ENCODE peak calls at places on chromosomes 16 and 17, in ten cellular contexts. M, J, D, W, G, A, C, L, Y and T are unnamed samples.

GRCh38 chr16:89012622-89012995 is 35.6 kb upstream of the CBFA2T3 start:
- DNase-seq in M (no peak), Y (peak), J (no peak), L (no peak), G (no peak), D (peak), A (no peak), C (no peak), W (no peak), T (no peak)

GRCh38 chr17:3750926-3751325 is 27.2 kb downstream of the HASPIN start:
- DNase-seq in W (no peak), A (no peak), Y (no peak), G (no peak), C (no peak), L (no peak), D (no peak), M (no peak), J (no peak), T (no peak)

GRCh38 chr16:2532494-2533141 is 1.4 kb upstream of the CEMP1 start:
- DNase-seq in A (peak), J (peak), D (peak), L (peak), W (peak), M (no peak), Y (peak), C (peak), G (no peak), T (no peak)

GRCh38 chr16:48596326-48596725 is 13.7 kb downstream of the N4BP1 start:
- DNase-seq in A (no peak), L (no peak), M (no peak), Y (no peak), W (no peak), G (no peak), C (no peak), J (no peak), D (no peak), T (no peak)

GRCh38 chr17:10777131-10777805 is 26.6 kb downstream of the TMEM238L start:
- DNase-seq in L (no peak), A (no peak), W (peak), D (no peak), J (no peak), Y (no peak), G (no peak), M (no peak), C (no peak), T (no peak)

GRCh38 chr17:6327007-6327406 is 107.9 kb downstream of the AIPL1 start:
- DNase-seq in G (no peak), D (no peak), A (no peak), C (no peak), L (no peak), J (no peak), Y (no peak), W (no peak), M (no peak), T (no peak)

GRCh38 chr16:70715860-70716357 is 30.1 kb upstream of the MTSS2 start:
- DNase-seq in D (no peak), C (peak), A (no peak), J (peak), G (no peak), M (peak), Y (no peak), W (no peak), L (no peak), T (no peak)

GRCh38 chr17:8494506-8495111 is 58.9 kb downstream of the NDEL1 start:
- DNase-seq in C (no peak), L (no peak), A (no peak), W (no peak), M (no peak), G (no peak), J (no peak), D (no peak), Y (no peak), T (no peak)

GRCh38 chr17:75738218-75738802 is 17.1 kb downstream of the ITGB4 start:
- DNase-seq in C (peak), J (no peak), Y (no peak), M (no peak), D (peak), A (no peak), L (no peak), W (no peak), G (no peak), T (no peak)

GRCh38 chr17:39663688-39664580 is 1.2 kb upstream of the TCAP start:
- DNase-seq in G (no peak), D (peak), J (no peak), L (no peak), A (peak), M (no peak), Y (no peak), C (no peak), W (peak), T (no peak)

GRCh38 chr17:47727704-47728036 is 5.4 kb upstream of the TBX21 start:
- DNase-seq in G (no peak), M (no peak), A (peak), W (no peak), J (no peak), L (no peak), C (no peak), Y (no peak), D (no peak), T (peak)

GRCh38 chr16:23518435-23518891 is 8.2 kb upstream of the GGA2 start:
- DNase-seq in C (peak), M (no peak), L (no peak), D (no peak), Y (no peak), W (no peak), A (no peak), J (no peak), G (no peak), T (no peak)

GRCh38 chr16:10979717-10980601 is 35.6 kb downstream of the CLEC16A start:
- DNase-seq in D (peak), W (peak), L (no peak), C (no peak), G (peak), Y (no peak), J (no peak), M (no peak), A (no peak), T (no peak)

GRCh38 chr17:76527430-76528111 is 9.9 kb downstream of the CYGB start:
- DNase-seq in D (no peak), G (peak), W (no peak), A (peak), J (peak), Y (no peak), M (no peak), C (peak), L (peak), T (no peak)

GRCh38 chr17:45029096-45029495 is 22.3 kb downstream of the DCAKD start:
- DNase-seq in M (no peak), G (no peak), D (no peak), W (no peak), C (no peak), L (no peak), J (no peak), A (no peak), Y (no peak), T (no peak)

GRCh38 chr16:81143921-81144471 is 47.8 kb upstream of the GCSH start:
- DNase-seq in Y (no peak), W (no peak), J (peak), C (no peak), L (no peak), D (no peak), A (no peak), G (no peak), M (no peak), T (no peak)

GRCh38 chr16:180921-181667 is 835 bp downstream of the HBQ1 start:
- DNase-seq in M (no peak), A (peak), L (peak), G (no peak), J (peak), C (peak), D (peak), W (peak), Y (peak), T (no peak)

GRCh38 chr17:76188213-76189060 is 47.4 kb upstream of the FOXJ1 start:
- DNase-seq in C (peak), W (no peak), D (no peak), Y (no peak), J (no peak), A (no peak), M (no peak), G (no peak), L (no peak), T (no peak)

GRCh38 chr17:37643829-37644228 is 583 bp upstream of the DDX52 start:
- DNase-seq in Y (no peak), L (no peak), W (no peak), D (no peak), C (no peak), G (no peak), J (peak), M (no peak), A (no peak), T (no peak)

GRCh38 chr17:18947866-18948265 is 4.1 kb upstream of the SLC5A10 start:
- DNase-seq in G (no peak), C (no peak), D (no peak), M (no peak), A (no peak), Y (no peak), L (no peak), W (no peak), J (no peak), T (no peak)

GRCh38 chr16:89829630-89830437 is 1.6 kb downstream of the SPIRE2 start:
- DNase-seq in C (no peak), G (no peak), W (peak), Y (no peak), M (no peak), J (no peak), L (no peak), A (no peak), D (no peak), T (no peak)

GRCh38 chr17:51650202-51650601 is 389.9 kb downstream of the UTP18 start:
- DNase-seq in L (no peak), Y (no peak), W (no peak), D (no peak), C (no peak), J (no peak), A (no peak), G (no peak), M (no peak), T (no peak)

GRCh38 chr17:82037113-82037888 is at the start of gene DCXR:
- DNase-seq in W (peak), C (peak), M (peak), J (peak), A (peak), D (peak), L (peak), G (peak), Y (peak), T (no peak)

DNA sequence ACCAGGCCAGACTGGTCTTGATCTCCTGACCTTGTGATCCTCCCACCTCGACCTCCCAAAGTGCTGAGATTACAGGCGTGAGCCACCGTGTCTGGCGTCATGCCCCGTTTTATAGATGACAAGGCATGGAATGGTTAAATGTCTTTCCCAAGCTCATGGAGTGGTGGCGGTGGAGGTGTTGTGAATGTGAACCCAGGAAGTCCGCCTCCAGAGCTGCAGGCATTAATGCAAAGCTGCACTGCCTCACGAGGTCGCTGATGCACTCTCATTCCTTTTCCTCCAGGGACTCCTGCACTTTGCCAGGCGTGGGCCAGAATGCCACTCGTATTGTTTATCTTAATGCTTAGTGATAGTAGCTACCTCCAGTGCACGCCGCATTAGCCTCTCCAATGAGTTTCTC is 149.6 kb downstream of the WWOX start:
- DNase-seq in C (no peak), Y (no peak), G (no peak), A (peak), W (no peak), L (no peak), M (no peak), J (no peak), D (no peak), T (no peak)
- TF ChIP-seq CTCF in C (no peak), Y (no peak), G (no peak), A (peak), W (no peak), L (no peak), M (no peak), J (no peak), D (no peak), T (peak)

GRCh38 chr17:57735707-57736106 is 9.4 kb downstream of the CCDC182 start:
- DNase-seq in G (no peak), C (no peak), J (peak), A (no peak), D (no peak), L (no peak), M (no peak), Y (no peak), W (no peak), T (no peak)

GRCh38 chr17:57737450-57737849 is 7.6 kb downstream of the CCDC182 start:
- DNase-seq in J (no peak), Y (no peak), G (no peak), D (no peak), A (no peak), M (no peak), L (no peak), W (no peak), C (no peak), T (no peak)

GRCh38 chr17:57739402-57740224 is 5.5 kb downstream of the CCDC182 start:
- DNase-seq in M (no peak), G (no peak), L (no peak), Y (no peak), C (no peak), D (no peak), A (no peak), W (peak), J (peak), T (no peak)

GRCh38 chr17:57744195-57745170 is 616 bp downstream of the CCDC182 start:
- DNase-seq in D (no peak), A (no peak), C (no peak), M (no peak), L (no peak), Y (no peak), J (no peak), W (no peak), G (no peak), T (no peak)

GRCh38 chr17:57740225-57740528 is 4.9 kb downstream of the CCDC182 start:
- DNase-seq in Y (no peak), M (no peak), G (no peak), D (no peak), L (no peak), J (no peak), C (no peak), A (no peak), W (no peak), T (no peak)
- TF ChIP-seq CTCF in Y (no peak), M (no peak), G (no peak), D (no peak), L (no peak), J (no peak), C (no peak), A (no peak), W (no peak), T (peak)

GRCh38 chr16:86508028-86508946 is 2.0 kb upstream of the FOXF1 start:
- DNase-seq in W (no peak), L (no peak), Y (no peak), G (no peak), A (peak), D (no peak), C (no peak), J (no peak), M (no peak), T (no peak)
- TF ChIP-seq CTCF in W (no peak), L (no peak), Y (no peak), G (no peak), A (no peak), D (no peak), C (no peak), J (no peak), M (no peak), T (no peak)

GRCh38 chr16:72857841-72858594 is 189.9 kb downstream of the ZFHX3 start:
- DNase-seq in J (no peak), G (no peak), L (no peak), D (peak), M (no peak), C (no peak), Y (no peak), W (no peak), A (no peak), T (peak)

GRCh38 chr16:72853575-72853974 is 194.4 kb downstream of the ZFHX3 start:
- DNase-seq in A (no peak), W (no peak), M (no peak), J (no peak), Y (no peak), D (no peak), G (no peak), L (no peak), C (no peak), T (no peak)

GRCh38 chr16:72856797-72857196 is 191.1 kb downstream of the ZFHX3 start:
- DNase-seq in D (peak), J (peak), L (no peak), M (no peak), C (no peak), G (no peak), A (no peak), W (no peak), Y (no peak), T (peak)

GRCh38 chr16:72850863-72851262 is 197.1 kb downstream of the ZFHX3 start:
- DNase-seq in Y (no peak), W (no peak), G (peak), L (no peak), C (peak), J (no peak), M (no peak), D (peak), A (no peak), T (peak)

DNA sequence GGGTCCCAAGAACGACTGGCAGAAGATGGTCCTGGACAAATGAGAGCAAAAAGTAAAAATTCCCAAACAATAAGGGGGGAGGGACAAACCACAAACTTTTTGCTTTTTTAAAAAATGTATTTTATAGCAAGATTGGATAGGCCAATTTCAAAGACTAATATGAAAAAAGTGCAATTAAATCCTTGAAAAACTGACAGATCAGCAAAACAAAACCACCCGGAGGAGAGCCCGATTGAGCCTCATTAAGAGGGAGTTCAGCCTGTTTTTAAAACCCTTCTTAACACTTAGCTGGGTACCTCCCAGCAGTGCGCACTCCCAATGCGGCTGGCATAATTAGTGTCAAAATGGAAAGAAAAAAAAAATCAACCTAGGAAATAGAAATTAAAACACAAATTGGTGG is 193.4 kb downstream of the ZFHX3 start:
- DNase-seq in C (no peak), Y (no peak), M (no peak), G (no peak), J (no peak), A (no peak), W (no peak), L (no peak), D (no peak), T (no peak)
- TF ChIP-seq CTCF in C (no peak), Y (no peak), M (no peak), G (no peak), J (no peak), A (no peak), W (no peak), L (no peak), D (no peak), T (no peak)

GRCh38 chr16:66324785-66325184 is 41.7 kb upstream of the CDH5 start:
- DNase-seq in A (peak), W (no peak), D (no peak), C (no peak), J (peak), M (no peak), L (no peak), Y (peak), G (no peak), T (no peak)
- TF ChIP-seq CTCF in A (no peak), W (no peak), D (no peak), C (peak), J (no peak), M (peak), L (no peak), Y (peak), G (no peak), T (peak)

DNA sequence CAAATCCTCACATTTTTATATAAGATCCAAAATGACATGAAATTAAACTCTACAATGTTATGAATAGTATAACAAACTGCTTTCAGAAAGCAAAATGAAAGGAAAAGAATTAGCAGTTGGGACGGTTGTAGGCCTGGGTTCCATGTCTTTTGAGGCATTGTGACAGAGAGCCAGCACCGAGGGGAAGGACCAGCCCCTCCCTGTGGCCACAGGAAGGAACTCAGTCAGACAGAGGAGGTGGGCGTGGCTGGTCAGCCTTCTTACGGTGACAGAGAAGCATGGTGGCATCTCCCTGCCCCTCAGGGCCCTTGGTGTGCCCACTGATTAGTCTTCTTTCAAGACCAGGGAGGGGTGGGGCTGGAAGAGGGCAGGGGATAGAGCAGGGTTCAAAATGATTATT is 5.7 kb downstream of the ZNF319 start:
- DNase-seq in A (no peak), Y (no peak), D (no peak), J (peak), M (no peak), L (peak), C (peak), W (peak), G (no peak), T (no peak)
- TF ChIP-seq CTCF in A (no peak), Y (peak), D (no peak), J (peak), M (peak), L (no peak), C (peak), W (peak), G (peak), T (peak)

GRCh38 chr16:56294599-56294998 is 103.3 kb downstream of the GNAO1 start:
- DNase-seq in L (no peak), A (no peak), G (no peak), D (no peak), C (peak), Y (no peak), W (no peak), M (peak), J (peak), T (no peak)
- TF ChIP-seq CTCF in L (no peak), A (no peak), G (no peak), D (no peak), C (no peak), Y (no peak), W (no peak), M (no peak), J (no peak), T (no peak)

GRCh38 chr16:84794626-84795025 is 25.2 kb upstream of the CRISPLD2 start:
- DNase-seq in L (no peak), M (no peak), Y (no peak), W (no peak), G (no peak), J (no peak), D (no peak), C (peak), A (peak), T (peak)
- TF ChIP-seq CTCF in L (no peak), M (no peak), Y (no peak), W (no peak), G (no peak), J (no peak), D (no peak), C (no peak), A (no peak), T (no peak)

DNA sequence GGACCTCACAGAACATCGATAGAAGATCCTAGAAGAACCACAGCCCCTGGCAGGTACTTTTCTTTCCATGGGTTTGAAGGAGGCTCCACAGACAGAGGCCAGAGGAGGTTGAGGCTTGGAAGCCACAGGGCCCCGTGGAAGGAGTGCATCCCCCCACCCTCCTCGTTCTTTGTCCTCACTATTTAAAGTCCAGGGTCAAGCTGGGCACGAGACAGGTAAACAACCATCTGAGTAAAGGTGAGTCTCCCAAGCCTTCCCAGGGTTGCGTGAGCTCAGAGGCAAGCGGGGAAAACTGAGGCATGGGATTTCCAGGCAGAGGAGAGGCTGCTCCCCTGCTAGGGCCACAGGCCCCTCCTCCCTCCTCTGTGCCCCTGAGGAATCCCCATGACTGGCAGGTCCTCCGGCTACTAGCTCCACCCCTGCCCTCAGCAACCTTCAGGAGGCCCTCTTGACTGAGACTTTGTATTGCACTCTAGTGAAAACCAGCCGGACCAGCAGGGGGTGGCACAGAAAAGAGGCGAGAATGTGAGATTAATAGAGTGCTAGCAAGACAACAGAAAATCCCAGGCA is 927 bp upstream of the SULT1A2 start:
- DNase-seq in A (peak), D (no peak), C (no peak), M (no peak), G (no peak), L (no peak), Y (no peak), W (peak), J (no peak), T (peak)
- TF ChIP-seq CTCF in A (no peak), D (no peak), C (no peak), M (no peak), G (no peak), L (no peak), Y (no peak), W (no peak), J (no peak), T (no peak)

GRCh38 chr17:59530561-59530960 is 34.8 kb upstream of the DHX40 start:
- DNase-seq in M (no peak), C (no peak), L (no peak), A (no peak), D (no peak), Y (no peak), W (no peak), G (no peak), J (no peak), T (no peak)

GRCh38 chr17:59538195-59538909 is 27.1 kb upstream of the DHX40 start:
- DNase-seq in Y (no peak), J (no peak), D (no peak), L (no peak), G (no peak), W (no peak), A (no peak), M (no peak), C (no peak), T (no peak)

GRCh38 chr17:59533694-59534093 is 31.7 kb upstream of the DHX40 start:
- DNase-seq in C (no peak), G (no peak), J (no peak), M (no peak), A (no peak), W (no peak), L (no peak), D (no peak), Y (no peak), T (no peak)

GRCh38 chr17:59534583-59534982 is 30.8 kb upstream of the DHX40 start:
- DNase-seq in A (no peak), J (peak), Y (no peak), W (no peak), D (no peak), L (no peak), G (no peak), C (no peak), M (no peak), T (no peak)
- TF ChIP-seq CTCF in A (no peak), J (no peak), Y (no peak), W (no peak), D (no peak), L (no peak), G (no peak), C (no peak), M (peak), T (peak)